ENCODE peak calls at places on chromosomes 1 and 21, in seven cellular contexts. One of them, this sample, is unnamed.

GRCh38 chr21:45988366-45989347 is 7.1 kb downstream of the COL6A1 start:
- DNase-seq in CD8-positive, alpha-beta memory T cell: peak; percentile 0
- DNase-seq in fibroblast of lung: no peak
- DNase-seq in psoas muscle: peak; percentile 53
- DNase-seq in astrocyte: no peak
- DNase-seq in ovary: peak; percentile 84
- DNase-seq in aorta: peak; percentile 71
- DNase-seq in this sample: no peak

GRCh38 chr21:25790122-25790951 is 55.6 kb downstream of the GABPA start:
- DNase-seq in CD8-positive, alpha-beta memory T cell: no peak
- DNase-seq in fibroblast of lung: peak; percentile 28
- DNase-seq in psoas muscle: no peak
- DNase-seq in astrocyte: peak; percentile 16
- DNase-seq in ovary: no peak
- DNase-seq in aorta: no peak
- DNase-seq in this sample: peak; percentile 58

GRCh38 chr1:92475029-92475428 is 11.7 kb downstream of the GFI1 start:
- DNase-seq in CD8-positive, alpha-beta memory T cell: no peak
- DNase-seq in fibroblast of lung: no peak
- DNase-seq in psoas muscle: no peak
- DNase-seq in astrocyte: no peak
- DNase-seq in ovary: no peak
- DNase-seq in aorta: no peak
- DNase-seq in this sample: no peak

GRCh38 chr1:241985787-241986186 is 13.1 kb downstream of the MAP1LC3C start:
- DNase-seq in CD8-positive, alpha-beta memory T cell: no peak
- DNase-seq in fibroblast of lung: peak; percentile 34
- DNase-seq in psoas muscle: no peak
- DNase-seq in astrocyte: no peak
- DNase-seq in ovary: no peak
- DNase-seq in aorta: no peak
- DNase-seq in this sample: peak; percentile 79

GRCh38 chr21:44540741-44541288 is 820 bp upstream of the KRTAP10-1 start:
- DNase-seq in CD8-positive, alpha-beta memory T cell: no peak
- DNase-seq in fibroblast of lung: no peak
- DNase-seq in psoas muscle: no peak
- DNase-seq in astrocyte: no peak
- DNase-seq in ovary: no peak
- DNase-seq in aorta: no peak
- DNase-seq in this sample: no peak

GRCh38 chr1:9198538-9199361 is 35.8 kb upstream of the H6PD start:
- DNase-seq in CD8-positive, alpha-beta memory T cell: no peak
- DNase-seq in fibroblast of lung: peak; percentile 59
- DNase-seq in psoas muscle: peak; percentile 76
- DNase-seq in astrocyte: peak; percentile 34
- DNase-seq in ovary: peak; percentile 60
- DNase-seq in aorta: peak; percentile 82
- DNase-seq in this sample: no peak

GRCh38 chr1:9593492-9594465 is 5.1 kb downstream of the TMEM201 start:
- DNase-seq in CD8-positive, alpha-beta memory T cell: no peak
- DNase-seq in fibroblast of lung: peak; percentile 66
- DNase-seq in psoas muscle: peak; percentile 83
- DNase-seq in astrocyte: peak; percentile 56
- DNase-seq in ovary: no peak
- DNase-seq in aorta: peak; percentile 84
- DNase-seq in this sample: peak; percentile 12

GRCh38 chr1:3319874-3320245 is 134.6 kb upstream of the ARHGEF16 start:
- DNase-seq in CD8-positive, alpha-beta memory T cell: no peak
- DNase-seq in fibroblast of lung: peak; percentile 59
- DNase-seq in psoas muscle: no peak
- DNase-seq in astrocyte: peak; percentile 25
- DNase-seq in ovary: no peak
- DNase-seq in aorta: no peak
- DNase-seq in this sample: peak; percentile 90

GRCh38 chr1:188027613-188028012 is 1198.9 kb downstream of the PLA2G4A start:
- DNase-seq in CD8-positive, alpha-beta memory T cell: no peak
- DNase-seq in fibroblast of lung: peak; percentile 97
- DNase-seq in psoas muscle: no peak
- DNase-seq in astrocyte: peak; percentile 97
- DNase-seq in ovary: no peak
- DNase-seq in aorta: no peak
- DNase-seq in this sample: peak; percentile 79

GRCh38 chr21:27275294-27275927 is 308.5 kb upstream of the ADAMTS5 start:
- DNase-seq in CD8-positive, alpha-beta memory T cell: no peak
- DNase-seq in fibroblast of lung: peak; percentile 76
- DNase-seq in psoas muscle: no peak
- DNase-seq in astrocyte: peak; percentile 66
- DNase-seq in ovary: no peak
- DNase-seq in aorta: no peak
- DNase-seq in this sample: peak; percentile 49

GRCh38 chr1:7928247-7928646 is 12.4 kb downstream of the TNFRSF9 start:
- DNase-seq in CD8-positive, alpha-beta memory T cell: no peak
- DNase-seq in fibroblast of lung: no peak
- DNase-seq in psoas muscle: no peak
- DNase-seq in astrocyte: no peak
- DNase-seq in ovary: no peak
- DNase-seq in aorta: no peak
- DNase-seq in this sample: no peak

GRCh38 chr1:81920245-81920740 is 119.6 kb downstream of the ADGRL2 start:
- DNase-seq in CD8-positive, alpha-beta memory T cell: no peak
- DNase-seq in fibroblast of lung: peak; percentile 74
- DNase-seq in psoas muscle: peak; percentile 56
- DNase-seq in astrocyte: peak; percentile 67
- DNase-seq in ovary: peak; percentile 62
- DNase-seq in aorta: peak; percentile 52
- DNase-seq in this sample: no peak

GRCh38 chr1:40753142-40753882 is 30.3 kb upstream of the KCNQ4 start:
- DNase-seq in CD8-positive, alpha-beta memory T cell: no peak
- DNase-seq in fibroblast of lung: no peak
- DNase-seq in psoas muscle: no peak
- DNase-seq in astrocyte: no peak
- DNase-seq in ovary: no peak
- DNase-seq in aorta: no peak
- DNase-seq in this sample: no peak

GRCh38 chr1:229620876-229621275 is 5.0 kb downstream of the TAF5L start:
- DNase-seq in CD8-positive, alpha-beta memory T cell: no peak
- DNase-seq in fibroblast of lung: peak; percentile 82
- DNase-seq in psoas muscle: no peak
- DNase-seq in astrocyte: peak; percentile 80
- DNase-seq in ovary: no peak
- DNase-seq in aorta: no peak
- DNase-seq in this sample: no peak

GRCh38 chr1:228315945-228316588 is 90.6 kb downstream of the TRIM11 start:
- DNase-seq in CD8-positive, alpha-beta memory T cell: no peak
- DNase-seq in fibroblast of lung: peak; percentile 16
- DNase-seq in psoas muscle: peak; percentile 67
- DNase-seq in astrocyte: no peak
- DNase-seq in ovary: peak; percentile 35
- DNase-seq in aorta: peak; percentile 72
- DNase-seq in this sample: no peak

GRCh38 chr1:45512641-45513054 is 9.0 kb downstream of the PRDX1 start:
- DNase-seq in CD8-positive, alpha-beta memory T cell: peak; percentile 44
- DNase-seq in fibroblast of lung: peak; percentile 64
- DNase-seq in psoas muscle: peak; percentile 74
- DNase-seq in astrocyte: peak; percentile 44
- DNase-seq in ovary: no peak
- DNase-seq in aorta: no peak
- DNase-seq in this sample: peak; percentile 79

GRCh38 chr1:81510701-81511100 is 290.0 kb upstream of the ADGRL2 start:
- DNase-seq in CD8-positive, alpha-beta memory T cell: no peak
- DNase-seq in fibroblast of lung: no peak
- DNase-seq in psoas muscle: no peak
- DNase-seq in astrocyte: no peak
- DNase-seq in ovary: no peak
- DNase-seq in aorta: no peak
- DNase-seq in this sample: no peak

GRCh38 chr21:41640756-41641509 is 125.9 kb downstream of the RIPK4 start:
- DNase-seq in CD8-positive, alpha-beta memory T cell: no peak
- DNase-seq in fibroblast of lung: peak; percentile 74
- DNase-seq in psoas muscle: no peak
- DNase-seq in astrocyte: peak; percentile 67
- DNase-seq in ovary: no peak
- DNase-seq in aorta: no peak
- DNase-seq in this sample: peak; percentile 82

GRCh38 chr1:246294263-246294662 is 212.8 kb downstream of the SMYD3 start:
- DNase-seq in CD8-positive, alpha-beta memory T cell: no peak
- DNase-seq in fibroblast of lung: no peak
- DNase-seq in psoas muscle: no peak
- DNase-seq in astrocyte: no peak
- DNase-seq in ovary: no peak
- DNase-seq in aorta: no peak
- DNase-seq in this sample: no peak

GRCh38 chr1:34009340-34009975 is 145.6 kb downstream of the HMGB4 start:
- DNase-seq in CD8-positive, alpha-beta memory T cell: no peak
- DNase-seq in fibroblast of lung: peak; percentile 25
- DNase-seq in psoas muscle: no peak
- DNase-seq in astrocyte: peak; percentile 22
- DNase-seq in ovary: no peak
- DNase-seq in aorta: no peak
- DNase-seq in this sample: no peak

GRCh38 chr1:60425528-60425927 is 352.0 kb upstream of the C1orf87 start:
- DNase-seq in CD8-positive, alpha-beta memory T cell: no peak
- DNase-seq in fibroblast of lung: peak; percentile 3
- DNase-seq in psoas muscle: no peak
- DNase-seq in astrocyte: no peak
- DNase-seq in ovary: no peak
- DNase-seq in aorta: no peak
- DNase-seq in this sample: peak; percentile 46

GRCh38 chr1:94047914-94048313 is 73.0 kb downstream of the ABCA4 start:
- DNase-seq in CD8-positive, alpha-beta memory T cell: no peak
- DNase-seq in fibroblast of lung: no peak
- DNase-seq in psoas muscle: no peak
- DNase-seq in astrocyte: no peak
- DNase-seq in ovary: no peak
- DNase-seq in aorta: no peak
- DNase-seq in this sample: no peak
- H3K4me1 ChIP-seq in CD8-positive, alpha-beta memory T cell: no peaks in the 10 kb centered on the region
- H3K4me1 ChIP-seq in fibroblast of lung: peaks cover 4% of the 10 kb centered on the region
- H3K4me1 ChIP-seq in psoas muscle: no peaks in the 10 kb centered on the region
- H3K4me1 ChIP-seq in astrocyte: peaks cover 26% of the 10 kb centered on the region
- H3K4me1 ChIP-seq in ovary: peaks cover 2% of the 10 kb centered on the region
- H3K4me1 ChIP-seq in aorta: peaks cover 2% of the 10 kb centered on the region
- H3K4me1 ChIP-seq in this sample: peaks cover 50% of the 10 kb centered on the region

DNA sequence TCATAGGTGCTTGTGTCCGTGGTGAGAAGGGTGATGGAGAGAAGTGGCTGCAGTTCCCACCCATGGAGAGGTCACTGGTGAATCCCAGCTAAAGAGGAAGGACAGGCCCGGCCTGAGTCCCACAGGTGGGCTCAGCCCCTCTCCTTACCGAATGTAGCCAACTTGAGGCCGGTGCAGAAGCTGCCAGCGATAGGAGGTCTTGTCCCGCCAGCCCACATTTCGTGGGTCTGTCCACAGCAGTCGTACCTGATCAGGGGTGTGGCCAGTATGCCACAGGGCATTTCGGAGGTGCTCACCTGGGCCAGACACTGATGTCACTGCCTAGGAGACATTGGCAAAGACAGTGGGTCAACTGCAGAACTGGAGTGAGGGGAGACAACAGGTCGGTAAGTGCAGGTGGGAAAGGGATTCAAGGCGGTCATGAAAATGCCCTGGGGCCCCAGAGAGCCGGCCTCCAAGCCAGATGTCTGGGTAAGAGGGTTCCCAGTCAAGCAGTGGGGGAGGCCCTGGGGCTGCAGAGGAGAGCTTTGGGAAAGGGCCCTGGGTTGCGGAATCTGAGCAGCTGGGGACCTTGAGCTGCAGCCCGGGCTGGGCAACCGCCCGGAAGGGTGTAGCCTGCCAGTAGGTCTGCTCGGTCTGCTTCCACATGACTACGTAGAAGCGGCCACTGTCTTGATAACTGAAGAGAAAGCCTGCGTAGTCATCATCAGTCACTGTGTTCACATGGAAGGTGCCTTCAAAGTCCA is 10.6 kb downstream of the THBS3 start:
- DNase-seq in CD8-positive, alpha-beta memory T cell: no peak
- DNase-seq in fibroblast of lung: no peak
- DNase-seq in psoas muscle: peak; percentile 86
- DNase-seq in astrocyte: no peak
- DNase-seq in ovary: peak; percentile 86
- DNase-seq in aorta: peak; percentile 79
- DNase-seq in this sample: no peak
- H3K36me3 ChIP-seq in CD8-positive, alpha-beta memory T cell: no peaks in the 10 kb centered on the region
- H3K36me3 ChIP-seq in fibroblast of lung: peaks cover 26% of the 10 kb centered on the region
- H3K36me3 ChIP-seq in psoas muscle: no peaks in the 10 kb centered on the region
- H3K36me3 ChIP-seq in astrocyte: peaks cover 5% of the 10 kb centered on the region
- H3K36me3 ChIP-seq in ovary: no peaks in the 10 kb centered on the region
- H3K36me3 ChIP-seq in aorta: peaks cover 4% of the 10 kb centered on the region
- H3K36me3 ChIP-seq in this sample: peaks cover 4% of the 10 kb centered on the region

GRCh38 chr1:65059930-65060538 is 88.0 kb upstream of the AK4 start:
- DNase-seq in CD8-positive, alpha-beta memory T cell: no peak
- DNase-seq in fibroblast of lung: peak; percentile 27
- DNase-seq in psoas muscle: no peak
- DNase-seq in astrocyte: no peak
- DNase-seq in ovary: no peak
- DNase-seq in aorta: no peak
- DNase-seq in this sample: peak; percentile 67

GRCh38 chr1:65050735-65051134 is 84.4 kb upstream of the JAK1 start:
- DNase-seq in CD8-positive, alpha-beta memory T cell: no peak
- DNase-seq in fibroblast of lung: no peak
- DNase-seq in psoas muscle: no peak
- DNase-seq in astrocyte: no peak
- DNase-seq in ovary: no peak
- DNase-seq in aorta: no peak
- DNase-seq in this sample: peak; percentile 51

GRCh38 chr1:65056234-65056633 is 89.9 kb upstream of the JAK1 start:
- DNase-seq in CD8-positive, alpha-beta memory T cell: no peak
- DNase-seq in fibroblast of lung: no peak
- DNase-seq in psoas muscle: no peak
- DNase-seq in astrocyte: no peak
- DNase-seq in ovary: no peak
- DNase-seq in aorta: no peak
- DNase-seq in this sample: no peak

GRCh38 chr1:65056866-65057265 is 90.5 kb upstream of the JAK1 start:
- DNase-seq in CD8-positive, alpha-beta memory T cell: no peak
- DNase-seq in fibroblast of lung: no peak
- DNase-seq in psoas muscle: no peak
- DNase-seq in astrocyte: no peak
- DNase-seq in ovary: no peak
- DNase-seq in aorta: no peak
- DNase-seq in this sample: no peak

DNA sequence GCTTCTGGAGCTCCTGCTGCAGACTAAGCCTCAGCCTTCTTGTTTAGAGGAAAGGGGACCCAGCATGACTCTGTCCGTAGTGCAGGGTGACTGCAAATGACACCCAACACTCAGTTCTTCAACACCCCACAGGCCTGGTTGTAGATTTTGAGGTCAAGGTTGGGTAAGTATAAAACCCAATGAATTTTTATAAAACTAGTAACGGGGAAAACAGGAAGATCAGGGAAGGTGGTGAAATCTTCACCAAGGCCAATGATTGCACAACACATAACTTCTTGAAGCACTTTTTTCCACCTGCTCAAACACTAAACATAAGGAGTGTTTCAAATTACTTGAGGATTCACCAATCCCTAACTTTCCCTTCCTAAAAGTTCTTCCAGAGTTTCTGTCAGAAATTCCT is 89.4 kb upstream of the JAK1 start:
- DNase-seq in CD8-positive, alpha-beta memory T cell: no peak
- DNase-seq in fibroblast of lung: no peak
- DNase-seq in psoas muscle: no peak
- DNase-seq in astrocyte: no peak
- DNase-seq in ovary: no peak
- DNase-seq in aorta: no peak
- DNase-seq in this sample: no peak
- H3K4me1 ChIP-seq in CD8-positive, alpha-beta memory T cell: peaks cover 14% of the 10 kb centered on the region
- H3K4me1 ChIP-seq in fibroblast of lung: no peaks in the 10 kb centered on the region
- H3K4me1 ChIP-seq in psoas muscle: peaks cover 55% of the 10 kb centered on the region
- H3K4me1 ChIP-seq in astrocyte: no peaks in the 10 kb centered on the region
- H3K4me1 ChIP-seq in ovary: no peaks in the 10 kb centered on the region
- H3K4me1 ChIP-seq in aorta: no peaks in the 10 kb centered on the region
- H3K4me1 ChIP-seq in this sample: peaks cover 8% of the 10 kb centered on the region

GRCh38 chr1:1529936-1530335 is 10.5 kb downstream of the TMEM240 start:
- DNase-seq in CD8-positive, alpha-beta memory T cell: no peak
- DNase-seq in fibroblast of lung: no peak
- DNase-seq in psoas muscle: no peak
- DNase-seq in astrocyte: no peak
- DNase-seq in ovary: no peak
- DNase-seq in aorta: no peak
- DNase-seq in this sample: no peak
- H3K36me3 ChIP-seq in CD8-positive, alpha-beta memory T cell: no peaks in the 10 kb centered on the region
- H3K36me3 ChIP-seq in fibroblast of lung: peaks cover 9% of the 10 kb centered on the region
- H3K36me3 ChIP-seq in psoas muscle: no peaks in the 10 kb centered on the region
- H3K36me3 ChIP-seq in astrocyte: peaks cover 3% of the 10 kb centered on the region
- H3K36me3 ChIP-seq in ovary: no peaks in the 10 kb centered on the region
- H3K36me3 ChIP-seq in aorta: peaks cover 2% of the 10 kb centered on the region
- H3K36me3 ChIP-seq in this sample: peaks cover 52% of the 10 kb centered on the region